ENCODE peak calls at places on chromosomes 13 and 19, in eight cellular contexts. C is hepatocyte, Y is PC-3, L is PC-9, W is MM.1S, Q is GM23338, O is SK-N-SH, I is HCT116. S is an unnamed sample. For H3K9me2, the result is how much of the 10 kb centered on the place peaks cover.

GRCh38 chr13:26629260-26629659 is 71.8 kb downstream of the WASF3 start:
- DNase-seq in C (no peak), Y (peak), L (no peak), W (no peak), Q (peak), O (no peak), I (no peak), S (peak)

GRCh38 chr13:107203146-107203847 is 635.4 kb upstream of the ARGLU1 start:
- DNase-seq in C (peak), Y (peak), L (no peak), W (no peak), Q (peak), O (peak), I (no peak), S (peak)

GRCh38 chr19:30249911-30250310 is 122.3 kb upstream of the ZNF536 start:
- DNase-seq in C (no peak), Y (no peak), L (no peak), W (no peak), Q (no peak), O (no peak), I (no peak), S (no peak)

GRCh38 chr19:3849092-3849491 is 19.7 kb downstream of the ZFR2 start:
- DNase-seq in C (peak), Y (peak), L (peak), W (peak), Q (peak), O (peak), I (peak), S (peak)

GRCh38 chr13:83618966-83619365 is 263.3 kb downstream of the SLITRK1 start:
- DNase-seq in C (no peak), Y (peak), L (no peak), W (no peak), Q (no peak), O (no peak), I (peak), S (no peak)

GRCh38 chr13:93625536-93625935 is 398.9 kb downstream of the GPC6 start:
- DNase-seq in C (no peak), Y (no peak), L (no peak), W (no peak), Q (no peak), O (no peak), I (no peak), S (no peak)

GRCh38 chr19:56725829-56726424 is 54.4 kb upstream of the ZNF835 start:
- DNase-seq in C (no peak), Y (peak), L (no peak), W (no peak), Q (no peak), O (peak), I (no peak), S (peak)

GRCh38 chr13:24744247-24744646 is 19.7 kb upstream of the RNF17 start:
- DNase-seq in C (no peak), Y (no peak), L (no peak), W (no peak), Q (no peak), O (no peak), I (no peak), S (no peak)

GRCh38 chr13:74206061-74206561 is 71.9 kb upstream of the KLF12 start:
- DNase-seq in C (no peak), Y (peak), L (no peak), W (no peak), Q (peak), O (no peak), I (no peak), S (no peak)

GRCh38 chr19:19540707-19541515 is 2.8 kb downstream of the CILP2 start:
- DNase-seq in C (peak), Y (peak), L (peak), W (no peak), Q (peak), O (peak), I (peak), S (peak)
- H3K9me2 ChIP-seq in C (under half), Y (under half), L (under half), W (under half), Q (under half), O (under half), I (under half), S (under half)

DNA sequence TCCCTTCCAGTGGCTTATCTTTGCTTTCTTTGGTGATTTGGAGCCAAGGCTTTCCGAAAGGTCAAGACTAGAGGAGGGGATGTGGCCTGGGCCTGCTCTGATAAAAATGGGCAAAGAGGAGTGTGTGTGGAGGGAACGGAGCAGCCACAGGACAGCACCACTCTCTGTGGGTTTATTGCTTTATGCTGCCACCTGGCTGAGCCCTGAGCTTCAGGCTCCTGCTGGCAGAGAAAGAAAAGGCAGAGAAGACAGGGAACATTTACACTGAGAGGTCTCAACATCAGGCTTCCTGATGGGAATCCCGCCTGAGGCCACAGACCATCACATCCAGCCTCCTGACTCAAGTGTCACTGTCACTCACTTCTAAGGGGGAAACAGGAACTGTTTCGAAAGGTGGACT is 9.2 kb upstream of the GSX1 start:
- DNase-seq in C (peak), Y (peak), L (no peak), W (no peak), Q (peak), O (no peak), I (no peak), S (no peak)
- TF ChIP-seq CTCF in C (peak), Y (peak), L (peak), W (no peak), Q (peak), O (peak), I (peak), S (peak)

GRCh38 chr13:29936051-29936813 is 85.8 kb upstream of the UBL3 start:
- DNase-seq in C (no peak), Y (no peak), L (no peak), W (no peak), Q (no peak), O (no peak), I (no peak), S (no peak)
- H3K9me2 ChIP-seq in C (under half), Y (under half), L (under half), W (under half), Q (under half), O (under half), I (under half), S (under half)

DNA sequence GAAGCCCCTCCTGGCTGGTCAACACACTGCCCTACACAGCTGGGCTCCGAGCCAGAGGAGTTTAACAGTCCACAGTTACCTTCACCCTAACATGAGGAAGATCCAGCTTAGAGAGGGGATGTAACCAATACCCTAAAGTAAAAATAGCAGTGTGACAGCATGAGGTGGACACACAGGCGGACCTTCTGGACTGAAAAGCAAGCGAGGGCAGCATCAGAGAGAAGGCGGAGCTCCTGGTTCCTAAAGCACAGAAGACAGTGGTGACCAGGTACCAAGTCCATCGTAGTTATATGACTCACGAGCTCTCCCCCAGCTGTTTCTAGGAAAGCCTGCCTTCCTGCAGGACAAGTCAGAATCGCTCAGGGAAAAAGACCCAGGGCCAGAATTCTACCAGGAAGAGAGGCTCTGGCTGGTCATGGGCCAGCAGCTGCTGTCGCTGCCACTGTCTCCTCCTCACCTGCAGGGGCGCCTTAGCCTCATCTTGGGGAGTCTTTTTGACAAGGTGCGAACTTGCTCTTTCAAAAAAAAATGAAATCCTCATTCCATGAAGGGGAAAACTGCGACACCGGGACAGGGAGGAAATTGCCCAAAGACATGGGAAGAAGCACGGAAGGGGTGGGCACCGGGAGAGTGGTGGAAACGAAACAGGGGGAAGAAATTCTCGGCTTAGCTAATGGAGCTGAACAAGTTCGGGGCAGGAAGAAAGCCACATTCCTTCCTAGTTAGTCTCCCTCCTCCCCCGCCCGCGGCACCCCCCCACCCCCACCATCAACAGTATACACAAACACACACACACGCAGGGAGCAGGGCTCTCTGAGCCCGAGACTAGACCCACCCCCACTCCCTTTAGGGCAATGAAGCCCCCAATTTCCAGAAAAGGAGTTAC is 1.7 kb downstream of the ELL start:
- DNase-seq in C (peak), Y (peak), L (peak), W (peak), Q (peak), O (peak), I (peak), S (peak)
- TF ChIP-seq CTCF in C (peak), Y (peak), L (peak), W (peak), Q (peak), O (peak), I (peak), S (peak)